ENCODE peak calls at places on chromosomes 6 and 20, in eight cellular contexts. J is tibial artery; P is HTR-8/SVneo; D is HCT116; G is activated CD8-positive, alpha-beta T cell treated with anti-CD3 and anti-CD28 coated beads, Interleukin-2, amount 10 ng/mL, durations not matched to agents 7 days and 5 days; Y is NCI-H345; W is stimulated activated CD4-positive, alpha-beta T cell treated with anti-CD3 and anti-CD28 coated beads, Interleukin-1b, Interleukin-23, amount 100 ng/mL, for 4 hours; F is kidney tubule cell. A is an unnamed sample.

GRCh38 chr6:43444036-43444435 is 11.3 kb downstream of the DLK2 start:
- DNase-seq in P (no peak), J (no peak), D (no peak), G (no peak), Y (no peak), W (no peak), F (no peak), A (no peak)

GRCh38 chr6:11607381-11607780 is 69.8 kb downstream of the TMEM170B start:
- DNase-seq in G (no peak), J (no peak), W (no peak), P (no peak), F (peak), Y (no peak), D (no peak), A (no peak)

GRCh38 chr6:111921108-111921507 is 47.9 kb upstream of the FYN start:
- DNase-seq in W (no peak), P (no peak), D (no peak), Y (peak), G (no peak), F (no peak), J (no peak), A (no peak)

GRCh38 chr6:104887350-104887749 is 27.6 kb upstream of the HACE1 start:
- DNase-seq in Y (no peak), P (peak), F (peak), D (no peak), W (no peak), G (peak), J (no peak), A (no peak)

GRCh38 chr20:25012616-25013189 is 20.2 kb upstream of the APMAP start:
- DNase-seq in Y (no peak), J (peak), G (no peak), D (no peak), W (no peak), P (no peak), F (no peak), A (no peak)

GRCh38 chr6:149840345-149841075 is 23.6 kb downstream of the LRP11 start:
- DNase-seq in P (peak), J (peak), G (peak), Y (peak), W (no peak), D (peak), F (peak), A (no peak)

GRCh38 chr6:135163440-135163738 is 17.7 kb upstream of the MYB start:
- DNase-seq in W (no peak), G (peak), J (no peak), Y (no peak), F (no peak), D (no peak), P (no peak), A (no peak)

GRCh38 chr6:92275150-92275549 is 1144.2 kb downstream of the EPHA7 start:
- DNase-seq in F (no peak), J (no peak), Y (no peak), P (no peak), W (no peak), D (no peak), G (no peak), A (no peak)

GRCh38 chr20:47095690-47096089 is 201.0 kb downstream of the EYA2 start:
- DNase-seq in Y (no peak), J (no peak), P (no peak), F (no peak), D (no peak), G (no peak), W (no peak), A (no peak)

GRCh38 chr6:160355001-160355400 is 6.8 kb downstream of the SLC22A3 start:
- DNase-seq in P (no peak), G (no peak), J (no peak), D (no peak), Y (no peak), W (no peak), F (peak), A (no peak)

GRCh38 chr6:105793132-105793531 is 293.0 kb upstream of the PRDM1 start:
- DNase-seq in W (no peak), Y (no peak), F (peak), D (no peak), J (no peak), P (no peak), G (peak), A (no peak)

GRCh38 chr6:136284909-136285308 is 4.7 kb downstream of the BCLAF1 start:
- DNase-seq in J (no peak), P (no peak), W (no peak), D (no peak), G (no peak), F (peak), Y (no peak), A (no peak)

GRCh38 chr6:54609986-54610385 is 236.6 kb upstream of the FAM83B start:
- DNase-seq in W (no peak), J (no peak), P (no peak), D (no peak), G (no peak), Y (no peak), F (no peak), A (no peak)